ENCODE peak calls at places on chromosomes 6 and 20, in seven cellular contexts. T is brain microvascular endothelial cell; X is Panc1; P is CD8-positive, alpha-beta memory T cell; G is HCT116; E is aorta; Q is tibial nerve. A is an unnamed sample.

GRCh38 chr20:48814633-48815032 is 13.2 kb downstream of the PREX1 start:
- DNase-seq in T (no peak), X (no peak), P (no peak), G (no peak), E (no peak), Q (no peak), A (no peak)

GRCh38 chr20:5933802-5934436 is 16.4 kb downstream of the TRMT6 start:
- DNase-seq in T (no peak), X (peak), P (no peak), G (no peak), E (no peak), Q (no peak), A (no peak)

GRCh38 chr6:20953019-20953418 is 418.8 kb downstream of the CDKAL1 start:
- DNase-seq in T (no peak), X (no peak), P (no peak), G (no peak), E (no peak), Q (no peak), A (no peak)

GRCh38 chr6:132405143-132405915 is 4.1 kb upstream of the MOXD1 start:
- DNase-seq in T (no peak), X (no peak), P (no peak), G (no peak), E (no peak), Q (no peak), A (no peak)

GRCh38 chr6:102759415-102759814 is 1365.9 kb downstream of the GRIK2 start:
- DNase-seq in T (no peak), X (no peak), P (no peak), G (no peak), E (no peak), Q (no peak), A (no peak)

GRCh38 chr6:25478973-25479372 is 173.0 kb upstream of the SCGN start:
- DNase-seq in T (no peak), X (no peak), P (no peak), G (no peak), E (no peak), Q (no peak), A (no peak)

GRCh38 chr6:26552640-26553189 is 14.5 kb downstream of the HMGN4 start:
- DNase-seq in T (no peak), X (no peak), P (no peak), G (no peak), E (no peak), Q (no peak), A (no peak)

GRCh38 chr20:40268321-40269075 is 420.5 kb downstream of the MAFB start:
- DNase-seq in T (no peak), X (no peak), P (no peak), G (no peak), E (no peak), Q (no peak), A (no peak)

GRCh38 chr20:38216736-38217595 is 43.6 kb downstream of the KIAA1755 start:
- DNase-seq in T (no peak), X (no peak), P (no peak), G (no peak), E (peak), Q (no peak), A (no peak)

GRCh38 chr6:41505084-41506049 is 40.8 kb upstream of the FOXP4 start:
- DNase-seq in T (peak), X (no peak), P (no peak), G (no peak), E (peak), Q (peak), A (peak)

GRCh38 chr6:43389713-43390265 is 20.3 kb upstream of the ZNF318 start:
- DNase-seq in T (no peak), X (no peak), P (no peak), G (no peak), E (no peak), Q (no peak), A (no peak)

GRCh38 chr6:140979642-140980091 is 1153.1 kb upstream of the GJE1 start:
- DNase-seq in T (peak), X (no peak), P (no peak), G (no peak), E (no peak), Q (peak), A (peak)

GRCh38 chr6:26223213-26223612 is 136.0 kb downstream of the HFE start:
- DNase-seq in T (no peak), X (no peak), P (no peak), G (no peak), E (no peak), Q (no peak), A (no peak)

GRCh38 chr6:84062519-84063154 is 29.1 kb downstream of the MRAP2 start:
- DNase-seq in T (no peak), X (no peak), P (no peak), G (no peak), E (no peak), Q (no peak), A (no peak)

GRCh38 chr6:77074037-77074713 is 389.1 kb downstream of the HTR1B start:
- DNase-seq in T (no peak), X (no peak), P (no peak), G (no peak), E (no peak), Q (no peak), A (no peak)

GRCh38 chr6:42177514-42178364 is 4.6 kb downstream of the GUCA1A start:
- DNase-seq in T (no peak), X (no peak), P (no peak), G (no peak), E (peak), Q (no peak), A (no peak)

GRCh38 chr6:81241717-81242116 is 510.8 kb downstream of the TENT5A start:
- DNase-seq in T (no peak), X (no peak), P (no peak), G (peak), E (no peak), Q (no peak), A (no peak)

GRCh38 chr6:44064089-44064947 is 62.9 kb downstream of the MRPL14 start:
- DNase-seq in T (peak), X (no peak), P (no peak), G (no peak), E (no peak), Q (no peak), A (peak)

GRCh38 chr6:16799279-16800193 is 38.3 kb upstream of the ATXN1 start:
- DNase-seq in T (no peak), X (peak), P (no peak), G (no peak), E (no peak), Q (no peak), A (no peak)

GRCh38 chr20:23009636-23010035 is 25.5 kb upstream of the SSTR4 start:
- DNase-seq in T (no peak), X (no peak), P (no peak), G (no peak), E (no peak), Q (no peak), A (no peak)

GRCh38 chr20:46009847-46010246 is 1.1 kb downstream of the MMP9 start:
- DNase-seq in T (no peak), X (no peak), P (no peak), G (no peak), E (no peak), Q (no peak), A (no peak)

GRCh38 chr6:14105547-14105946 is 12.0 kb upstream of the CD83 start:
- DNase-seq in T (no peak), X (no peak), P (no peak), G (no peak), E (no peak), Q (no peak), A (no peak)

GRCh38 chr6:11810039-11810541 is 31.5 kb upstream of the ADTRP start:
- DNase-seq in T (peak), X (no peak), P (no peak), G (no peak), E (peak), Q (peak), A (peak)

GRCh38 chr6:168390746-168391400 is 50.1 kb upstream of the SMOC2 start:
- DNase-seq in T (no peak), X (no peak), P (no peak), G (no peak), E (peak), Q (no peak), A (no peak)

GRCh38 chr20:19909696-19910095 is 107.5 kb upstream of the NAA20 start:
- DNase-seq in T (no peak), X (no peak), P (no peak), G (no peak), E (peak), Q (peak), A (no peak)

GRCh38 chr6:104669483-104669882 is 190.2 kb downstream of the HACE1 start:
- DNase-seq in T (no peak), X (no peak), P (no peak), G (no peak), E (no peak), Q (no peak), A (no peak)

DNA sequence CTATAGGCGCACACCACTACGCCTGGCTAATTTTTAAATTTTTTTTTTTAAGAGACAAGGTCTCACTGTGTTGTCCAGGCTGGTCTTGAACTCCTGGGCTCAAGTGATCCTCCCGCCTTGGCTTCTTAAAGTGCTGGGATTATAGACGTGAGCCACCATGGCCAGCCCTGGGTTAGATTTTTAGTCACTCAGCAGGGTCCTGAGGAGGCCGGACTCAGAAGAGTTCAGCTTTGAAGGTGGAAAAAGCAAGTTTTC is 44.2 kb downstream of the FGD2 start:
- DNase-seq in T (no peak), X (no peak), P (no peak), G (no peak), E (peak), Q (no peak), A (no peak)
- H3K4me3 ChIP-seq in T (no peak), X (no peak), P (peak), G (no peak), E (no peak), Q (no peak), A (no peak)

GRCh38 chr6:85389180-85389797 is 60.6 kb upstream of the NT5E start:
- DNase-seq in T (no peak), X (no peak), P (no peak), G (no peak), E (no peak), Q (no peak), A (no peak)
- H3K27ac ChIP-seq in T (no peak), X (no peak), P (no peak), G (no peak), E (no peak), Q (no peak), A (no peak)

GRCh38 chr6:7196685-7197283 is 89.0 kb downstream of the RREB1 start:
- DNase-seq in T (no peak), X (no peak), P (no peak), G (no peak), E (no peak), Q (no peak), A (no peak)
- H3K4me3 ChIP-seq in T (no peak), X (no peak), P (no peak), G (no peak), E (no peak), Q (no peak), A (no peak)

DNA sequence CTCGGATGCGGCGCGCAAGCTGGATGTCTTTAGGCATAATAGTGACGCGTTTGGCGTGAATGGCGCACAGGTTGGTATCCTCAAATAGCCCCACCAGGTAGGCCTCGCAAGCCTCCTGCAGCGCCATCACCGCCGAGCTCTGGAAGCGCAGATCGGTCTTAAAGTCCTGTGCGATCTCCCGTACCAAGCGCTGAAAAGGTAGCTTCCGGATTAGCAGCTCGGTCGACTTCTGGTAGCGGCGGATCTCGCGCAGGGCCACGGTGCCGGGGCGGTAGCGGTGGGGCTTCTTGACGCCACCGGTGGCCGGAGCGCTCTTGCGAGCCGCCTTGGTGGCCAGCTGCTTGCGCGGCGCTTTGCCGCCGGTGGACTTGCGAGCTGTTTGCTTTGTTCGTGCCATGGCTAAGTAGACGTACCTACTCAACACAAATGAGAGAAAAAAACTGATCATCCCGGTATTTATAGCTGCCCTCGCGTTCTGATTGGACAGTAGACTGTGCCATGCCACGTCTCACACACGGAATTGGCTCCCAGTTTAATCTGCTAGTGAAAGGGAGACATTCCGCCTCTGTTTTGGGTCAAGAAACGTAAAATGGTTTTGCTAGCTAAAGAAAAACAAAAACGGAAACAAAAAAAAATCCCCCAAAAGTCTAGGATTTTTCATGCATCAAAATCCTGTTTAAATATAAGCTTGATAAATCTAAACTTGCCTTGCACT is 40.1 kb downstream of the OR2B2 start:
- DNase-seq in T (peak), X (peak), P (peak), G (no peak), E (peak), Q (no peak), A (no peak)
- H3K27ac ChIP-seq in T (peak), X (peak), P (peak), G (no peak), E (no peak), Q (peak), A (peak)

GRCh38 chr6:3229566-3230274 is 2.3 kb upstream of the TUBB2B start:
- DNase-seq in T (no peak), X (no peak), P (no peak), G (no peak), E (no peak), Q (no peak), A (no peak)

GRCh38 chr6:3230275-3231212 is 3.1 kb upstream of the TUBB2B start:
- DNase-seq in T (peak), X (no peak), P (no peak), G (no peak), E (no peak), Q (no peak), A (no peak)

GRCh38 chr6:3228046-3228671 is 706 bp upstream of the TUBB2B start:
- DNase-seq in T (no peak), X (no peak), P (no peak), G (no peak), E (no peak), Q (no peak), A (no peak)

GRCh38 chr6:3227363-3228045 is at the start of gene TUBB2B:
- DNase-seq in T (no peak), X (no peak), P (no peak), G (no peak), E (peak), Q (no peak), A (no peak)

GRCh38 chr6:3228791-3229565 is 1.5 kb upstream of the TUBB2B start:
- DNase-seq in T (no peak), X (no peak), P (no peak), G (no peak), E (no peak), Q (no peak), A (no peak)
- H3K4me3 ChIP-seq in T (peak), X (no peak), P (peak), G (no peak), E (no peak), Q (peak), A (peak)

DNA sequence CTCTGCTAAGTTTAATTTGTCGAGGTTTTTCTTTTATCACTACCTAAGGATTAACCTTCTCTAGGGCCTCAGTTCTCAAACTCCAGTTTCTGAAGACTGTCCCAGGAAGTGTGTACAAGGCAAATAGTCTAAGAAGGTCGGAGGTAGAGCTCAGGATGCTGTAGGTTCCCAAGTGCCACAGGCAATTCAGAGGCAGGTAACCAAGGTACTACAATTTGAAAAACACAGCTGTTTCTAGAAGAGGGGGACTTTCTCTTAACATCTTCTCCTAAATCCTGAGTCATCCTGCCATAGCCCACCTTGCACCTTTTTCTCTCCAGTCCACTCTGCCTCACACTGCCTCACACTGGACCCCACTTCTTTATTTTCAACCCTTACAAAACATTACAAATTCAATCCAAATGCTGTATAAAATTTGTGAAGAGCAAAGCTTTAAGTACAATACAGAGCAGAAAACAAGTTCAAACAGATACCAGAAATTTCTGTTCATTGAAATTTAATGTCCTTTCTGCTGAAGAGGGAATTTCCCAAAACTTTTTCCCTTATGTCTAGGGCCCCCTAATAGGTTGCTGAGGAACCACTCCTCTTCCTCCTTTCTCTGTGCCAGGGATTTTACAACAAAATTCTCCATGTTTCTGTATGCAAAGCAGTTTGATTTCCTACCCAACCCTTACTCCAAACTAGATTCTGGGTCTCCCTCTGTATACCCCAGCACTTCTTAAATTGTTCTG is 43.0 kb downstream of the FRK start:
- DNase-seq in T (no peak), X (no peak), P (no peak), G (no peak), E (no peak), Q (no peak), A (no peak)
- H3K27ac ChIP-seq in T (no peak), X (no peak), P (no peak), G (no peak), E (peak), Q (no peak), A (peak)

GRCh38 chr6:28880519-28880893 is 43.3 kb downstream of the TRIM27 start:
- DNase-seq in T (no peak), X (no peak), P (no peak), G (no peak), E (no peak), Q (no peak), A (no peak)
- H3K4me3 ChIP-seq in T (peak), X (peak), P (no peak), G (no peak), E (peak), Q (peak), A (peak)

DNA sequence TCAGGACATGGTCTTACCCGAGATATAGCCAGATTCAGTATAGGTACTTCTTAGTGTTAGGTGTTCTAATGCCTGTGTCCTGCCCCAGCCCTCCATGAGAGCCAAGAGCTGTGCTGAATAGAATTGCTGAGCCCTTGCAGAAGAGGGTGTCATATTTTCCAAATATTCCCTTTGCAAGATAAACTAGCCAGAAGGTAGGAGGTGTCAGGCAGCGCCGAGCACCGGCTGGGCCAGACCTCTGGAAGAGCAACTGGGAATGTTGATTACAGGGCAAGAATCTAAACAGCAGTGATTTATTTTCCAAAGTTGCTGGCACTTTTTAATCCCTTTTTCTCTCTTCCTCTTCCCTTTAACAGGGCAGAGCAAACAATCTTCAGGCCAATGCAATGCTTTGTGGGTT is 37.1 kb upstream of the EZR start:
- DNase-seq in T (no peak), X (no peak), P (no peak), G (no peak), E (no peak), Q (no peak), A (no peak)
- H3K27ac ChIP-seq in T (no peak), X (peak), P (no peak), G (peak), E (no peak), Q (no peak), A (no peak)

GRCh38 chr6:154341876-154342275 is 14.7 kb downstream of the IPCEF1 start:
- DNase-seq in T (no peak), X (no peak), P (no peak), G (no peak), E (no peak), Q (no peak), A (no peak)

GRCh38 chr6:154347981-154348380 is 8.6 kb downstream of the IPCEF1 start:
- DNase-seq in T (no peak), X (no peak), P (no peak), G (no peak), E (no peak), Q (no peak), A (no peak)

GRCh38 chr6:154341326-154341725 is 15.3 kb downstream of the IPCEF1 start:
- DNase-seq in T (no peak), X (no peak), P (no peak), G (no peak), E (no peak), Q (no peak), A (no peak)

GRCh38 chr6:154345811-154346210 is 10.8 kb downstream of the IPCEF1 start:
- DNase-seq in T (no peak), X (no peak), P (no peak), G (no peak), E (no peak), Q (no peak), A (no peak)

GRCh38 chr6:154343473-154344308 is 12.9 kb downstream of the IPCEF1 start:
- DNase-seq in T (peak), X (no peak), P (no peak), G (peak), E (no peak), Q (no peak), A (no peak)
- H3K4me3 ChIP-seq in T (no peak), X (no peak), P (no peak), G (no peak), E (no peak), Q (no peak), A (no peak)

A was measured in coronary artery.